ENCODE peak calls at places on chromosomes 11 and 22, in ten cellular contexts. One of them, this sample, is unnamed.

GRCh38 chr11:11010624-11011127 is 152.8 kb upstream of the ZBED5 start:
- DNase-seq in B cell: no peak
- DNase-seq in endothelial cell: peak; percentile 38
- DNase-seq in stimulated activated CD8-positive, alpha-beta memory T cell treated with anti-CD3 and anti-CD28 coated beads, Interleukin-15, amount 100 ng/mL, for 4 hours: no peak
- DNase-seq in kidney tubule cell: peak; percentile 63
- DNase-seq in lung: no peak
- DNase-seq in activated T-cell treated with anti-CD3 and anti-CD28 coated beads, Interleukin-2, amount 50 U/mL, for 72 hours: no peak
- DNase-seq in GM20000: no peak
- DNase-seq in uterus: no peak
- DNase-seq in lung microvascular endothelial cell: peak; percentile 24
- DNase-seq in this sample: peak; percentile 4

GRCh38 chr11:107857550-107858216 is 904 bp downstream of the SLC35F2 start:
- DNase-seq in B cell: no peak
- DNase-seq in endothelial cell: peak; percentile 11
- DNase-seq in stimulated activated CD8-positive, alpha-beta memory T cell treated with anti-CD3 and anti-CD28 coated beads, Interleukin-15, amount 100 ng/mL, for 4 hours: no peak
- DNase-seq in kidney tubule cell: no peak
- DNase-seq in lung: no peak
- DNase-seq in activated T-cell treated with anti-CD3 and anti-CD28 coated beads, Interleukin-2, amount 50 U/mL, for 72 hours: no peak
- DNase-seq in GM20000: no peak
- DNase-seq in uterus: no peak
- DNase-seq in lung microvascular endothelial cell: peak; percentile 34
- DNase-seq in this sample: peak; percentile 32

GRCh38 chr11:128502736-128503135 is 84.6 kb downstream of the ETS1 start:
- DNase-seq in B cell: no peak
- DNase-seq in endothelial cell: no peak
- DNase-seq in stimulated activated CD8-positive, alpha-beta memory T cell treated with anti-CD3 and anti-CD28 coated beads, Interleukin-15, amount 100 ng/mL, for 4 hours: no peak
- DNase-seq in kidney tubule cell: peak; percentile 82
- DNase-seq in lung: no peak
- DNase-seq in activated T-cell treated with anti-CD3 and anti-CD28 coated beads, Interleukin-2, amount 50 U/mL, for 72 hours: no peak
- DNase-seq in GM20000: no peak
- DNase-seq in uterus: no peak
- DNase-seq in lung microvascular endothelial cell: peak; percentile 87
- DNase-seq in this sample: peak; percentile 89

GRCh38 chr22:44684506-44685383 is 17.3 kb upstream of the PRR5 start:
- DNase-seq in B cell: peak; percentile 72
- DNase-seq in endothelial cell: peak; percentile 94
- DNase-seq in stimulated activated CD8-positive, alpha-beta memory T cell treated with anti-CD3 and anti-CD28 coated beads, Interleukin-15, amount 100 ng/mL, for 4 hours: peak; percentile 61
- DNase-seq in kidney tubule cell: peak; percentile 97
- DNase-seq in lung: peak; percentile 86
- DNase-seq in activated T-cell treated with anti-CD3 and anti-CD28 coated beads, Interleukin-2, amount 50 U/mL, for 72 hours: peak; percentile 91
- DNase-seq in GM20000: peak; percentile 83
- DNase-seq in uterus: peak; percentile 70
- DNase-seq in lung microvascular endothelial cell: peak; percentile 89
- DNase-seq in this sample: peak; percentile 84

GRCh38 chr11:60769811-60770210 is 13.1 kb downstream of the MS4A15 start:
- DNase-seq in B cell: peak; percentile 27
- DNase-seq in endothelial cell: no peak
- DNase-seq in stimulated activated CD8-positive, alpha-beta memory T cell treated with anti-CD3 and anti-CD28 coated beads, Interleukin-15, amount 100 ng/mL, for 4 hours: no peak
- DNase-seq in kidney tubule cell: no peak
- DNase-seq in lung: no peak
- DNase-seq in activated T-cell treated with anti-CD3 and anti-CD28 coated beads, Interleukin-2, amount 50 U/mL, for 72 hours: no peak
- DNase-seq in GM20000: no peak
- DNase-seq in uterus: no peak
- DNase-seq in lung microvascular endothelial cell: no peak
- DNase-seq in this sample: no peak

GRCh38 chr11:133896028-133896427 is 50.7 kb upstream of the SPATA19 start:
- DNase-seq in B cell: no peak
- DNase-seq in endothelial cell: no peak
- DNase-seq in stimulated activated CD8-positive, alpha-beta memory T cell treated with anti-CD3 and anti-CD28 coated beads, Interleukin-15, amount 100 ng/mL, for 4 hours: no peak
- DNase-seq in kidney tubule cell: no peak
- DNase-seq in lung: no peak
- DNase-seq in activated T-cell treated with anti-CD3 and anti-CD28 coated beads, Interleukin-2, amount 50 U/mL, for 72 hours: no peak
- DNase-seq in GM20000: no peak
- DNase-seq in uterus: no peak
- DNase-seq in lung microvascular endothelial cell: no peak
- DNase-seq in this sample: no peak

GRCh38 chr11:65321076-65321475 is 6.4 kb downstream of the CDC42EP2 start:
- DNase-seq in B cell: no peak
- DNase-seq in endothelial cell: no peak
- DNase-seq in stimulated activated CD8-positive, alpha-beta memory T cell treated with anti-CD3 and anti-CD28 coated beads, Interleukin-15, amount 100 ng/mL, for 4 hours: no peak
- DNase-seq in kidney tubule cell: no peak
- DNase-seq in lung: no peak
- DNase-seq in activated T-cell treated with anti-CD3 and anti-CD28 coated beads, Interleukin-2, amount 50 U/mL, for 72 hours: no peak
- DNase-seq in GM20000: no peak
- DNase-seq in uterus: no peak
- DNase-seq in lung microvascular endothelial cell: no peak
- DNase-seq in this sample: no peak

GRCh38 chr22:18012528-18012927 is 11.8 kb downstream of the MICAL3 start:
- DNase-seq in B cell: no peak
- DNase-seq in endothelial cell: no peak
- DNase-seq in stimulated activated CD8-positive, alpha-beta memory T cell treated with anti-CD3 and anti-CD28 coated beads, Interleukin-15, amount 100 ng/mL, for 4 hours: no peak
- DNase-seq in kidney tubule cell: peak; percentile 95
- DNase-seq in lung: no peak
- DNase-seq in activated T-cell treated with anti-CD3 and anti-CD28 coated beads, Interleukin-2, amount 50 U/mL, for 72 hours: no peak
- DNase-seq in GM20000: no peak
- DNase-seq in uterus: no peak
- DNase-seq in lung microvascular endothelial cell: no peak
- DNase-seq in this sample: no peak

GRCh38 chr22:20514658-20515406 is 7.4 kb downstream of the MED15 start:
- DNase-seq in B cell: no peak
- DNase-seq in endothelial cell: no peak
- DNase-seq in stimulated activated CD8-positive, alpha-beta memory T cell treated with anti-CD3 and anti-CD28 coated beads, Interleukin-15, amount 100 ng/mL, for 4 hours: no peak
- DNase-seq in kidney tubule cell: peak; percentile 80
- DNase-seq in lung: no peak
- DNase-seq in activated T-cell treated with anti-CD3 and anti-CD28 coated beads, Interleukin-2, amount 50 U/mL, for 72 hours: peak; percentile 18
- DNase-seq in GM20000: no peak
- DNase-seq in uterus: no peak
- DNase-seq in lung microvascular endothelial cell: peak; percentile 70
- DNase-seq in this sample: peak; percentile 78

GRCh38 chr11:45155058-45155551 is 8.7 kb downstream of the PRDM11 start:
- DNase-seq in B cell: no peak
- DNase-seq in endothelial cell: no peak
- DNase-seq in stimulated activated CD8-positive, alpha-beta memory T cell treated with anti-CD3 and anti-CD28 coated beads, Interleukin-15, amount 100 ng/mL, for 4 hours: no peak
- DNase-seq in kidney tubule cell: no peak
- DNase-seq in lung: no peak
- DNase-seq in activated T-cell treated with anti-CD3 and anti-CD28 coated beads, Interleukin-2, amount 50 U/mL, for 72 hours: no peak
- DNase-seq in GM20000: no peak
- DNase-seq in uterus: no peak
- DNase-seq in lung microvascular endothelial cell: no peak
- DNase-seq in this sample: no peak

GRCh38 chr11:111631666-111632039 is 29.4 kb downstream of the SIK2 start:
- DNase-seq in B cell: no peak
- DNase-seq in endothelial cell: no peak
- DNase-seq in stimulated activated CD8-positive, alpha-beta memory T cell treated with anti-CD3 and anti-CD28 coated beads, Interleukin-15, amount 100 ng/mL, for 4 hours: no peak
- DNase-seq in kidney tubule cell: peak; percentile 84
- DNase-seq in lung: no peak
- DNase-seq in activated T-cell treated with anti-CD3 and anti-CD28 coated beads, Interleukin-2, amount 50 U/mL, for 72 hours: no peak
- DNase-seq in GM20000: no peak
- DNase-seq in uterus: no peak
- DNase-seq in lung microvascular endothelial cell: peak; percentile 66
- DNase-seq in this sample: peak; percentile 87

GRCh38 chr11:128544625-128545024 is 42.7 kb downstream of the ETS1 start:
- DNase-seq in B cell: no peak
- DNase-seq in endothelial cell: no peak
- DNase-seq in stimulated activated CD8-positive, alpha-beta memory T cell treated with anti-CD3 and anti-CD28 coated beads, Interleukin-15, amount 100 ng/mL, for 4 hours: no peak
- DNase-seq in kidney tubule cell: no peak
- DNase-seq in lung: no peak
- DNase-seq in activated T-cell treated with anti-CD3 and anti-CD28 coated beads, Interleukin-2, amount 50 U/mL, for 72 hours: no peak
- DNase-seq in GM20000: no peak
- DNase-seq in uterus: no peak
- DNase-seq in lung microvascular endothelial cell: peak; percentile 34
- DNase-seq in this sample: peak; percentile 24

GRCh38 chr11:87529486-87529885 is 491.8 kb downstream of the TMEM135 start:
- DNase-seq in B cell: no peak
- DNase-seq in endothelial cell: no peak
- DNase-seq in stimulated activated CD8-positive, alpha-beta memory T cell treated with anti-CD3 and anti-CD28 coated beads, Interleukin-15, amount 100 ng/mL, for 4 hours: no peak
- DNase-seq in kidney tubule cell: no peak
- DNase-seq in lung: no peak
- DNase-seq in activated T-cell treated with anti-CD3 and anti-CD28 coated beads, Interleukin-2, amount 50 U/mL, for 72 hours: no peak
- DNase-seq in GM20000: no peak
- DNase-seq in uterus: no peak
- DNase-seq in lung microvascular endothelial cell: no peak
- DNase-seq in this sample: no peak

GRCh38 chr11:107659310-107659709 is 52.5 kb downstream of the SLN start:
- DNase-seq in B cell: no peak
- DNase-seq in endothelial cell: no peak
- DNase-seq in stimulated activated CD8-positive, alpha-beta memory T cell treated with anti-CD3 and anti-CD28 coated beads, Interleukin-15, amount 100 ng/mL, for 4 hours: no peak
- DNase-seq in kidney tubule cell: no peak
- DNase-seq in lung: no peak
- DNase-seq in activated T-cell treated with anti-CD3 and anti-CD28 coated beads, Interleukin-2, amount 50 U/mL, for 72 hours: no peak
- DNase-seq in GM20000: no peak
- DNase-seq in uterus: no peak
- DNase-seq in lung microvascular endothelial cell: no peak
- DNase-seq in this sample: no peak

GRCh38 chr11:93498099-93499040 is 44.8 kb downstream of the SMCO4 start:
- DNase-seq in B cell: no peak
- DNase-seq in endothelial cell: no peak
- DNase-seq in stimulated activated CD8-positive, alpha-beta memory T cell treated with anti-CD3 and anti-CD28 coated beads, Interleukin-15, amount 100 ng/mL, for 4 hours: no peak
- DNase-seq in kidney tubule cell: peak; percentile 76
- DNase-seq in lung: no peak
- DNase-seq in activated T-cell treated with anti-CD3 and anti-CD28 coated beads, Interleukin-2, amount 50 U/mL, for 72 hours: no peak
- DNase-seq in GM20000: no peak
- DNase-seq in uterus: no peak
- DNase-seq in lung microvascular endothelial cell: no peak
- DNase-seq in this sample: peak; percentile 55

GRCh38 chr11:96199563-96200025 is 143.4 kb downstream of the MAML2 start:
- DNase-seq in B cell: no peak
- DNase-seq in endothelial cell: no peak
- DNase-seq in stimulated activated CD8-positive, alpha-beta memory T cell treated with anti-CD3 and anti-CD28 coated beads, Interleukin-15, amount 100 ng/mL, for 4 hours: peak; percentile 25
- DNase-seq in kidney tubule cell: peak; percentile 83
- DNase-seq in lung: no peak
- DNase-seq in activated T-cell treated with anti-CD3 and anti-CD28 coated beads, Interleukin-2, amount 50 U/mL, for 72 hours: peak; percentile 48
- DNase-seq in GM20000: no peak
- DNase-seq in uterus: no peak
- DNase-seq in lung microvascular endothelial cell: peak; percentile 94
- DNase-seq in this sample: peak; percentile 84

GRCh38 chr22:48919187-48919590 is 908.5 kb downstream of the BRD1 start:
- DNase-seq in B cell: no peak
- DNase-seq in endothelial cell: no peak
- DNase-seq in stimulated activated CD8-positive, alpha-beta memory T cell treated with anti-CD3 and anti-CD28 coated beads, Interleukin-15, amount 100 ng/mL, for 4 hours: no peak
- DNase-seq in kidney tubule cell: no peak
- DNase-seq in lung: no peak
- DNase-seq in activated T-cell treated with anti-CD3 and anti-CD28 coated beads, Interleukin-2, amount 50 U/mL, for 72 hours: no peak
- DNase-seq in GM20000: no peak
- DNase-seq in uterus: no peak
- DNase-seq in lung microvascular endothelial cell: no peak
- DNase-seq in this sample: no peak

GRCh38 chr11:32219320-32219719 is 128.4 kb downstream of the RCN1 start:
- DNase-seq in B cell: no peak
- DNase-seq in endothelial cell: no peak
- DNase-seq in stimulated activated CD8-positive, alpha-beta memory T cell treated with anti-CD3 and anti-CD28 coated beads, Interleukin-15, amount 100 ng/mL, for 4 hours: no peak
- DNase-seq in kidney tubule cell: no peak
- DNase-seq in lung: peak; percentile 26
- DNase-seq in activated T-cell treated with anti-CD3 and anti-CD28 coated beads, Interleukin-2, amount 50 U/mL, for 72 hours: no peak
- DNase-seq in GM20000: no peak
- DNase-seq in uterus: no peak
- DNase-seq in lung microvascular endothelial cell: no peak
- DNase-seq in this sample: no peak

GRCh38 chr22:46012881-46013281 is 35.9 kb upstream of the WNT7B start:
- DNase-seq in B cell: no peak
- DNase-seq in endothelial cell: no peak
- DNase-seq in stimulated activated CD8-positive, alpha-beta memory T cell treated with anti-CD3 and anti-CD28 coated beads, Interleukin-15, amount 100 ng/mL, for 4 hours: no peak
- DNase-seq in kidney tubule cell: no peak
- DNase-seq in lung: no peak
- DNase-seq in activated T-cell treated with anti-CD3 and anti-CD28 coated beads, Interleukin-2, amount 50 U/mL, for 72 hours: no peak
- DNase-seq in GM20000: no peak
- DNase-seq in uterus: no peak
- DNase-seq in lung microvascular endothelial cell: no peak
- DNase-seq in this sample: no peak

GRCh38 chr11:44416776-44417175 is 106.8 kb upstream of the ALX4 start:
- DNase-seq in B cell: no peak
- DNase-seq in endothelial cell: no peak
- DNase-seq in stimulated activated CD8-positive, alpha-beta memory T cell treated with anti-CD3 and anti-CD28 coated beads, Interleukin-15, amount 100 ng/mL, for 4 hours: no peak
- DNase-seq in kidney tubule cell: peak; percentile 93
- DNase-seq in lung: no peak
- DNase-seq in activated T-cell treated with anti-CD3 and anti-CD28 coated beads, Interleukin-2, amount 50 U/mL, for 72 hours: no peak
- DNase-seq in GM20000: no peak
- DNase-seq in uterus: no peak
- DNase-seq in lung microvascular endothelial cell: no peak
- DNase-seq in this sample: no peak

GRCh38 chr11:88631497-88631896 is 294.0 kb upstream of the CTSC start:
- DNase-seq in B cell: no peak
- DNase-seq in endothelial cell: no peak
- DNase-seq in stimulated activated CD8-positive, alpha-beta memory T cell treated with anti-CD3 and anti-CD28 coated beads, Interleukin-15, amount 100 ng/mL, for 4 hours: no peak
- DNase-seq in kidney tubule cell: peak; percentile 36
- DNase-seq in lung: no peak
- DNase-seq in activated T-cell treated with anti-CD3 and anti-CD28 coated beads, Interleukin-2, amount 50 U/mL, for 72 hours: no peak
- DNase-seq in GM20000: no peak
- DNase-seq in uterus: no peak
- DNase-seq in lung microvascular endothelial cell: no peak
- DNase-seq in this sample: peak; percentile 41

GRCh38 chr11:44708063-44708462 is 18.7 kb upstream of the TSPAN18 start:
- DNase-seq in B cell: no peak
- DNase-seq in endothelial cell: no peak
- DNase-seq in stimulated activated CD8-positive, alpha-beta memory T cell treated with anti-CD3 and anti-CD28 coated beads, Interleukin-15, amount 100 ng/mL, for 4 hours: no peak
- DNase-seq in kidney tubule cell: no peak
- DNase-seq in lung: no peak
- DNase-seq in activated T-cell treated with anti-CD3 and anti-CD28 coated beads, Interleukin-2, amount 50 U/mL, for 72 hours: no peak
- DNase-seq in GM20000: no peak
- DNase-seq in uterus: no peak
- DNase-seq in lung microvascular endothelial cell: no peak
- DNase-seq in this sample: no peak

GRCh38 chr11:128894296-128894681 is 3.1 kb downstream of the KCNJ5 start:
- DNase-seq in B cell: no peak
- DNase-seq in endothelial cell: no peak
- DNase-seq in stimulated activated CD8-positive, alpha-beta memory T cell treated with anti-CD3 and anti-CD28 coated beads, Interleukin-15, amount 100 ng/mL, for 4 hours: no peak
- DNase-seq in kidney tubule cell: no peak
- DNase-seq in lung: no peak
- DNase-seq in activated T-cell treated with anti-CD3 and anti-CD28 coated beads, Interleukin-2, amount 50 U/mL, for 72 hours: no peak
- DNase-seq in GM20000: no peak
- DNase-seq in uterus: no peak
- DNase-seq in lung microvascular endothelial cell: no peak
- DNase-seq in this sample: no peak

GRCh38 chr22:44741929-44742328 is 10.4 kb upstream of the ARHGAP8 start:
- DNase-seq in B cell: no peak
- DNase-seq in endothelial cell: no peak
- DNase-seq in stimulated activated CD8-positive, alpha-beta memory T cell treated with anti-CD3 and anti-CD28 coated beads, Interleukin-15, amount 100 ng/mL, for 4 hours: no peak
- DNase-seq in kidney tubule cell: no peak
- DNase-seq in lung: peak; percentile 54
- DNase-seq in activated T-cell treated with anti-CD3 and anti-CD28 coated beads, Interleukin-2, amount 50 U/mL, for 72 hours: no peak
- DNase-seq in GM20000: no peak
- DNase-seq in uterus: no peak
- DNase-seq in lung microvascular endothelial cell: no peak
- DNase-seq in this sample: no peak

GRCh38 chr11:2846470-2846869 is 39.1 kb downstream of the CDKN1C start:
- DNase-seq in B cell: no peak
- DNase-seq in endothelial cell: no peak
- DNase-seq in stimulated activated CD8-positive, alpha-beta memory T cell treated with anti-CD3 and anti-CD28 coated beads, Interleukin-15, amount 100 ng/mL, for 4 hours: no peak
- DNase-seq in kidney tubule cell: no peak
- DNase-seq in lung: no peak
- DNase-seq in activated T-cell treated with anti-CD3 and anti-CD28 coated beads, Interleukin-2, amount 50 U/mL, for 72 hours: no peak
- DNase-seq in GM20000: no peak
- DNase-seq in uterus: no peak
- DNase-seq in lung microvascular endothelial cell: no peak
- DNase-seq in this sample: no peak

GRCh38 chr22:43411040-43411919 is 534 bp upstream of the MPPED1 start:
- DNase-seq in B cell: no peak
- DNase-seq in endothelial cell: no peak
- DNase-seq in stimulated activated CD8-positive, alpha-beta memory T cell treated with anti-CD3 and anti-CD28 coated beads, Interleukin-15, amount 100 ng/mL, for 4 hours: no peak
- DNase-seq in kidney tubule cell: no peak
- DNase-seq in lung: no peak
- DNase-seq in activated T-cell treated with anti-CD3 and anti-CD28 coated beads, Interleukin-2, amount 50 U/mL, for 72 hours: no peak
- DNase-seq in GM20000: no peak
- DNase-seq in uterus: no peak
- DNase-seq in lung microvascular endothelial cell: no peak
- DNase-seq in this sample: no peak

GRCh38 chr11:113341388-113342165 is 27.2 kb downstream of the TTC12 start:
- DNase-seq in B cell: no peak
- DNase-seq in endothelial cell: no peak
- DNase-seq in stimulated activated CD8-positive, alpha-beta memory T cell treated with anti-CD3 and anti-CD28 coated beads, Interleukin-15, amount 100 ng/mL, for 4 hours: no peak
- DNase-seq in kidney tubule cell: peak; percentile 68
- DNase-seq in lung: no peak
- DNase-seq in activated T-cell treated with anti-CD3 and anti-CD28 coated beads, Interleukin-2, amount 50 U/mL, for 72 hours: no peak
- DNase-seq in GM20000: no peak
- DNase-seq in uterus: no peak
- DNase-seq in lung microvascular endothelial cell: peak; percentile 33
- DNase-seq in this sample: no peak

GRCh38 chr22:43862074-43862881 is at the start of gene SULT4A1:
- DNase-seq in B cell: no peak
- DNase-seq in endothelial cell: no peak
- DNase-seq in stimulated activated CD8-positive, alpha-beta memory T cell treated with anti-CD3 and anti-CD28 coated beads, Interleukin-15, amount 100 ng/mL, for 4 hours: no peak
- DNase-seq in kidney tubule cell: peak; percentile 5
- DNase-seq in lung: no peak
- DNase-seq in activated T-cell treated with anti-CD3 and anti-CD28 coated beads, Interleukin-2, amount 50 U/mL, for 72 hours: no peak
- DNase-seq in GM20000: no peak
- DNase-seq in uterus: no peak
- DNase-seq in lung microvascular endothelial cell: no peak
- DNase-seq in this sample: no peak

This sample was measured in astrocyte of the spinal cord.